ENCODE peak calls at places on chromosomes 13 and 19, in six cellular contexts. A, U, W, I, F and G are unnamed samples.

GRCh38 chr13:33649212-33649917 is 168.6 kb upstream of the RFC3 start:
- DNase-seq in I (no peak), F (no peak), A (no peak), W (no peak), U (no peak), G (no peak)

GRCh38 chr19:3801412-3802096 is 15.4 kb upstream of the MATK start:
- DNase-seq in I (no peak), W (no peak), A (no peak), F (no peak), U (no peak), G (no peak)

GRCh38 chr19:12331211-12331941 is 2.1 kb downstream of the ZNF563 start:
- DNase-seq in U (no peak), F (no peak), A (no peak), W (no peak), I (peak), G (no peak)

GRCh38 chr13:31887311-31887710 is 144.3 kb upstream of the FRY start:
- DNase-seq in U (no peak), F (peak), I (no peak), W (no peak), A (no peak), G (no peak)

GRCh38 chr13:27125357-27126282 is 46.0 kb downstream of the USP12 start:
- DNase-seq in I (no peak), A (peak), U (no peak), W (no peak), F (no peak), G (no peak)

GRCh38 chr19:19078801-19079200 is 15.0 kb downstream of the SLC25A42 start:
- DNase-seq in I (no peak), W (no peak), A (no peak), F (no peak), U (no peak), G (no peak)

GRCh38 chr13:67632590-67632989 is 402.5 kb upstream of the PCDH9 start:
- DNase-seq in I (peak), U (no peak), A (no peak), W (no peak), F (peak), G (peak)

GRCh38 chr19:49327878-49328544 is 3.0 kb upstream of the SLC6A16 start:
- DNase-seq in I (peak), A (peak), U (no peak), W (no peak), F (peak), G (peak)

GRCh38 chr13:27022571-27023311 is 148.9 kb downstream of the USP12 start:
- DNase-seq in W (no peak), A (peak), U (no peak), I (no peak), F (no peak), G (no peak)

GRCh38 chr19:52658595-52658994 is 20.4 kb upstream of the ZNF83 start:
- DNase-seq in U (no peak), W (no peak), A (no peak), I (no peak), F (no peak), G (no peak)

GRCh38 chr19:53958168-53958571 is 4.6 kb upstream of the CACNG8 start:
- DNase-seq in A (no peak), U (no peak), W (no peak), F (peak), I (no peak), G (no peak)

GRCh38 chr19:42201489-42202289 is 15.8 kb downstream of the DEDD2 start:
- DNase-seq in F (no peak), I (peak), W (no peak), U (no peak), A (no peak), G (peak)

GRCh38 chr13:33285420-33286124 is at the start of gene STARD13:
- DNase-seq in I (no peak), U (peak), F (peak), A (peak), W (peak), G (peak)

GRCh38 chr13:40146063-40146462 is 490.6 kb downstream of the COG6 start:
- DNase-seq in U (no peak), I (no peak), W (no peak), F (no peak), A (no peak), G (no peak)

GRCh38 chr13:111216166-111216960 is 101.3 kb downstream of the ARHGEF7 start:
- DNase-seq in I (no peak), W (no peak), A (peak), F (peak), U (no peak), G (peak)

GRCh38 chr19:33812388-33813330 is 16.0 kb downstream of the KCTD15 start:
- DNase-seq in F (no peak), A (no peak), I (no peak), W (no peak), U (no peak), G (no peak)

GRCh38 chr19:57465680-57466381 is 8.9 kb upstream of the VN1R1 start:
- DNase-seq in I (peak), W (no peak), A (no peak), F (peak), U (no peak), G (peak)

GRCh38 chr19:4971424-4971793 is 2.5 kb downstream of the KDM4B start:
- DNase-seq in A (no peak), F (no peak), U (no peak), I (peak), W (no peak), G (no peak)

GRCh38 chr13:92612892-92613291 is 613.7 kb upstream of the GPC6 start:
- DNase-seq in U (no peak), I (no peak), W (no peak), A (no peak), F (no peak), G (no peak)

GRCh38 chr13:43129511-43130130 is 106.2 kb downstream of the DNAJC15 start:
- DNase-seq in I (no peak), F (no peak), A (no peak), U (no peak), W (no peak), G (no peak)

GRCh38 chr19:32372726-32373613 is 27.6 kb downstream of the ZNF507 start:
- DNase-seq in F (peak), W (no peak), A (no peak), U (no peak), I (no peak), G (no peak)

GRCh38 chr19:53537126-53537522 is 821 bp upstream of the ZNF331 start:
- DNase-seq in F (no peak), W (no peak), U (no peak), I (no peak), A (no peak), G (peak)

GRCh38 chr13:39281539-39282150 is 243.4 kb downstream of the NHLRC3 start:
- DNase-seq in U (no peak), F (peak), I (no peak), A (no peak), W (no peak), G (no peak)

GRCh38 chr19:29002336-29002735 is 210.6 kb downstream of the UQCRFS1 start:
- DNase-seq in I (no peak), F (no peak), W (no peak), U (no peak), A (no peak), G (no peak)

GRCh38 chr13:29865934-29866333 is 15.5 kb upstream of the UBL3 start:
- DNase-seq in A (no peak), W (no peak), I (no peak), U (no peak), F (no peak), G (no peak)

GRCh38 chr13:112616586-112617381 is 28.8 kb upstream of the TUBGCP3 start:
- DNase-seq in F (peak), A (peak), U (no peak), W (no peak), I (peak), G (peak)

GRCh38 chr19:34232566-34233481 is 21.5 kb upstream of the GARRE1 start:
- DNase-seq in I (no peak), W (no peak), U (peak), F (peak), A (no peak), G (peak)

GRCh38 chr19:33767898-33768413 is 28.7 kb upstream of the KCTD15 start:
- DNase-seq in I (no peak), U (no peak), A (no peak), W (no peak), F (peak), G (peak)

GRCh38 chr13:110263906-110264305 is 43.1 kb downstream of the COL4A1 start:
- DNase-seq in A (no peak), U (no peak), F (no peak), I (no peak), W (no peak), G (no peak)

GRCh38 chr19:8308891-8309291 is 733 bp upstream of the CD320 start:
- DNase-seq in A (no peak), F (no peak), I (no peak), W (no peak), U (no peak), G (no peak)

GRCh38 chr13:107854880-107855279 is 360.5 kb downstream of the LIG4 start:
- DNase-seq in U (no peak), F (no peak), A (no peak), W (no peak), I (no peak), G (no peak)